ENCODE peak calls at places on chromosomes 13 and 19, in nine cellular contexts. Q, G, Y, L, F, J, I, K and M are unnamed samples.

GRCh38 chr19:23792784-23793183 is 34.1 kb upstream of the ZNF681 start:
- DNase-seq in J (no peak), F (no peak), Y (no peak), G (no peak), L (no peak), K (no peak), Q (no peak), I (no peak), M (no peak)

GRCh38 chr19:53034948-53035675 is 9.4 kb upstream of the ERVV-2 start:
- DNase-seq in Y (no peak), K (no peak), L (no peak), J (peak), G (no peak), F (no peak), I (no peak), Q (no peak), M (no peak)

GRCh38 chr13:103354189-103354588 is 288.0 kb upstream of the SLC10A2 start:
- DNase-seq in L (no peak), Q (no peak), Y (no peak), I (no peak), F (no peak), J (no peak), K (no peak), G (no peak), M (no peak)

GRCh38 chr19:58034476-58034790 is 608 bp downstream of the ZSCAN1 start:
- DNase-seq in K (no peak), Y (no peak), L (no peak), F (no peak), I (no peak), J (no peak), Q (no peak), G (no peak), M (no peak)

GRCh38 chr19:9785367-9786331 is 17.1 kb upstream of the ZNF846 start:
- DNase-seq in I (peak), G (peak), F (peak), Y (peak), J (peak), L (peak), K (peak), Q (peak), M (peak)

GRCh38 chr19:50602935-50603334 is 34.7 kb upstream of the LRRC4B start:
- DNase-seq in K (no peak), F (no peak), J (no peak), Y (no peak), I (no peak), G (no peak), Q (no peak), L (no peak), M (no peak)

GRCh38 chr13:36131931-36132297 is 732 bp upstream of the DCLK1 start:
- DNase-seq in K (no peak), J (peak), Y (peak), G (no peak), I (no peak), L (peak), F (no peak), Q (peak), M (no peak)

GRCh38 chr13:55761986-55762385 is 1378.7 kb upstream of the PRR20A start:
- DNase-seq in L (no peak), Q (no peak), I (no peak), F (no peak), K (no peak), Y (no peak), J (no peak), G (no peak), M (no peak)

GRCh38 chr19:29926801-29927200 is 15.2 kb upstream of the URI1 start:
- DNase-seq in F (no peak), K (no peak), L (no peak), Q (no peak), I (no peak), G (no peak), J (no peak), Y (no peak), M (no peak)